ENCODE peak calls at places on chromosome X, in six cellular contexts. One of them, this sample, is unnamed.

GRCh38 chrX:10619311-10620015 is 922 bp downstream of the MID1 start:
- DNase-seq in K562: no peak
- DNase-seq in H1: no peak
- DNase-seq in HepG2: no peak
- DNase-seq in SK-N-SH: peak
- DNase-seq in GM12878: no peak
- DNase-seq in this sample: no peak

GRCh38 chrX:51759055-51759454 is 15.8 kb downstream of the GSPT2 start:
- DNase-seq in K562: no peak
- DNase-seq in H1: no peak
- DNase-seq in HepG2: no peak
- DNase-seq in SK-N-SH: peak
- DNase-seq in GM12878: no peak
- DNase-seq in this sample: no peak

GRCh38 chrX:103877571-103877970 is 45.5 kb upstream of the RAB9B start:
- DNase-seq in K562: no peak
- DNase-seq in H1: no peak
- DNase-seq in HepG2: no peak
- DNase-seq in SK-N-SH: no peak
- DNase-seq in GM12878: no peak
- DNase-seq in this sample: no peak

GRCh38 chrX:40176979-40177430 is 79.2 kb upstream of the BCOR start:
- DNase-seq in K562: peak
- DNase-seq in H1: no peak
- DNase-seq in HepG2: peak
- DNase-seq in SK-N-SH: peak
- DNase-seq in GM12878: no peak
- DNase-seq in this sample: no peak

GRCh38 chrX:150540965-150541364 is 27.5 kb upstream of the MTM1 start:
- DNase-seq in K562: no peak
- DNase-seq in H1: no peak
- DNase-seq in HepG2: no peak
- DNase-seq in SK-N-SH: no peak
- DNase-seq in GM12878: no peak
- DNase-seq in this sample: no peak

GRCh38 chrX:18607966-18608365 is 63.9 kb downstream of the RS1 start:
- DNase-seq in K562: no peak
- DNase-seq in H1: no peak
- DNase-seq in HepG2: no peak
- DNase-seq in SK-N-SH: no peak
- DNase-seq in GM12878: no peak
- DNase-seq in this sample: no peak

GRCh38 chrX:123450217-123450616 is 266.1 kb downstream of the GRIA3 start:
- DNase-seq in K562: peak
- DNase-seq in H1: no peak
- DNase-seq in HepG2: peak
- DNase-seq in SK-N-SH: no peak
- DNase-seq in GM12878: no peak
- DNase-seq in this sample: no peak

GRCh38 chrX:14927391-14927790 is 54.2 kb downstream of the MOSPD2 start:
- DNase-seq in K562: no peak
- DNase-seq in H1: no peak
- DNase-seq in HepG2: no peak
- DNase-seq in SK-N-SH: no peak
- DNase-seq in GM12878: no peak
- DNase-seq in this sample: no peak

GRCh38 chrX:124720532-124720931 is 374.2 kb downstream of the SH2D1A start:
- DNase-seq in K562: no peak
- DNase-seq in H1: no peak
- DNase-seq in HepG2: no peak
- DNase-seq in SK-N-SH: no peak
- DNase-seq in GM12878: no peak
- DNase-seq in this sample: no peak

GRCh38 chrX:16665089-16665488 is 15.1 kb downstream of the S100G start:
- DNase-seq in K562: no peak
- DNase-seq in H1: no peak
- DNase-seq in HepG2: no peak
- DNase-seq in SK-N-SH: no peak
- DNase-seq in GM12878: no peak
- DNase-seq in this sample: no peak

GRCh38 chrX:151970661-151971060 is 3.8 kb downstream of the GABRE start:
- DNase-seq in K562: no peak
- DNase-seq in H1: no peak
- DNase-seq in HepG2: peak
- DNase-seq in SK-N-SH: no peak
- DNase-seq in GM12878: no peak
- DNase-seq in this sample: peak

GRCh38 chrX:23246001-23246400 is 88.6 kb upstream of the PTCHD1 start:
- DNase-seq in K562: no peak
- DNase-seq in H1: no peak
- DNase-seq in HepG2: no peak
- DNase-seq in SK-N-SH: no peak
- DNase-seq in GM12878: no peak
- DNase-seq in this sample: no peak

GRCh38 chrX:104854188-104854587 is 288.2 kb downstream of the IL1RAPL2 start:
- DNase-seq in K562: no peak
- DNase-seq in H1: no peak
- DNase-seq in HepG2: no peak
- DNase-seq in SK-N-SH: no peak
- DNase-seq in GM12878: no peak
- DNase-seq in this sample: no peak

GRCh38 chrX:20063153-20063552 is 53.6 kb downstream of the MAP7D2 start:
- DNase-seq in K562: no peak
- DNase-seq in H1: no peak
- DNase-seq in HepG2: no peak
- DNase-seq in SK-N-SH: no peak
- DNase-seq in GM12878: no peak
- DNase-seq in this sample: no peak

GRCh38 chrX:133523094-133523493 is 107.8 kb upstream of the GPC4 start:
- DNase-seq in K562: no peak
- DNase-seq in H1: no peak
- DNase-seq in HepG2: no peak
- DNase-seq in SK-N-SH: no peak
- DNase-seq in GM12878: no peak
- DNase-seq in this sample: no peak

GRCh38 chrX:15498741-15499140 is 1.9 kb upstream of the BMX start:
- DNase-seq in K562: no peak
- DNase-seq in H1: no peak
- DNase-seq in HepG2: no peak
- DNase-seq in SK-N-SH: no peak
- DNase-seq in GM12878: no peak
- DNase-seq in this sample: no peak

GRCh38 chrX:34956915-34957314 is 14.3 kb downstream of the FAM47B start:
- DNase-seq in K562: no peak
- DNase-seq in H1: no peak
- DNase-seq in HepG2: no peak
- DNase-seq in SK-N-SH: no peak
- DNase-seq in GM12878: no peak
- DNase-seq in this sample: no peak
- TF ChIP-seq GABPA in K562: no peak
- TF ChIP-seq GABPA in H1: no peak
- TF ChIP-seq GABPA in HepG2: no peak
- TF ChIP-seq GABPA in SK-N-SH: no peak
- TF ChIP-seq GABPA in GM12878: no peak
- TF ChIP-seq GABPA in this sample: no peak

GRCh38 chrX:129957241-129958099 is 25.0 kb upstream of the BCORL1 start:
- DNase-seq in K562: peak
- DNase-seq in H1: no peak
- DNase-seq in HepG2: no peak
- DNase-seq in SK-N-SH: peak
- DNase-seq in GM12878: peak
- DNase-seq in this sample: peak
- TF ChIP-seq GABPA in K562: peak
- TF ChIP-seq GABPA in H1: no peak
- TF ChIP-seq GABPA in HepG2: no peak
- TF ChIP-seq GABPA in SK-N-SH: no peak
- TF ChIP-seq GABPA in GM12878: no peak
- TF ChIP-seq GABPA in this sample: no peak

DNA sequence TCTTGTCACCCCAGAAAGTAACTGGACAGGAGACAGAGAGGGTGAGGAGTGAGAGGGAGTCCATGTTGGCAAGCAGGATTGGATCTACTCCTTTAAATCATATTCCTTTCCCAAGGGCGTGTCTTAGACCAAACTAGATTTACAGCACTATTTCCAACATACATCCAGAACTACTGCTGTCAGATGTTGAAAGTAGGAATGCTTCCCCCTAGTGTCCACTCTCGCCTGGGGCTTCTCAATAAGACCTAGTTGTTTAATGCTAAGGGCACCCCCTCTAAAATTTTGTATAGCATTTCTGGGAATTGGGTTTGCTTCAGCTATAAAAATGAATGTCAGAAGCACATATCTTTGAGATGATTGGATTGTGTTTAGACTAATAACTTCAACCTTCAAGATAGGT is 13.3 kb downstream of the OFD1 start:
- DNase-seq in K562: peak
- DNase-seq in H1: no peak
- DNase-seq in HepG2: peak
- DNase-seq in SK-N-SH: peak
- DNase-seq in GM12878: no peak
- DNase-seq in this sample: peak
- TF ChIP-seq GABPA in K562: no peak
- TF ChIP-seq GABPA in H1: no peak
- TF ChIP-seq GABPA in HepG2: no peak
- TF ChIP-seq GABPA in SK-N-SH: no peak
- TF ChIP-seq GABPA in GM12878: no peak
- TF ChIP-seq GABPA in this sample: no peak

GRCh38 chrX:131874300-131874699 is 148.8 kb upstream of the STK26 start:
- DNase-seq in K562: no peak
- DNase-seq in H1: no peak
- DNase-seq in HepG2: no peak
- DNase-seq in SK-N-SH: no peak
- DNase-seq in GM12878: no peak
- DNase-seq in this sample: no peak

GRCh38 chrX:131869182-131869581 is 153.9 kb upstream of the STK26 start:
- DNase-seq in K562: no peak
- DNase-seq in H1: no peak
- DNase-seq in HepG2: no peak
- DNase-seq in SK-N-SH: no peak
- DNase-seq in GM12878: no peak
- DNase-seq in this sample: no peak
- TF ChIP-seq GABPA in K562: no peak
- TF ChIP-seq GABPA in H1: no peak
- TF ChIP-seq GABPA in HepG2: no peak
- TF ChIP-seq GABPA in SK-N-SH: no peak
- TF ChIP-seq GABPA in GM12878: no peak
- TF ChIP-seq GABPA in this sample: no peak